ENCODE peak calls at places on chromosomes 2 and 18, in four cellular contexts. B is left lung; X is keratinocyte; L is CD4-positive, CD25-positive, alpha-beta regulatory T cell. O is an unnamed sample. For H3K27me3, the result is how much of the 10 kb centered on the place peaks cover.

GRCh38 chr2:136377423-136378382 is 259.8 kb upstream of the CXCR4 start:
- DNase-seq in B (no peak), X (no peak), L (no peak), O (no peak)

GRCh38 chr2:74292752-74293151 is 50.5 kb downstream of the SLC4A5 start:
- DNase-seq in B (no peak), X (no peak), L (no peak), O (no peak)

GRCh38 chr2:101238930-101239759 is 13.5 kb upstream of the CNOT11 start:
- DNase-seq in B (peak), X (no peak), L (no peak), O (no peak)

GRCh38 chr2:9170458-9171130 is 36.0 kb upstream of the ASAP2 start:
- DNase-seq in B (no peak), X (no peak), L (no peak), O (no peak)

GRCh38 chr2:152098033-152098797 is 629 bp downstream of the CACNB4 start:
- DNase-seq in B (peak), X (no peak), L (no peak), O (no peak)

GRCh38 chr2:172372436-172372835 is 55.0 kb upstream of the ITGA6 start:
- DNase-seq in B (no peak), X (peak), L (no peak), O (no peak)

GRCh38 chr2:203534486-203535077 is 519 bp downstream of the RAPH1 start:
- DNase-seq in B (peak), X (no peak), L (peak), O (peak)

GRCh38 chr18:67359868-67360838 is 156.4 kb downstream of the DSEL start:
- DNase-seq in B (no peak), X (peak), L (peak), O (no peak)

GRCh38 chr2:119541476-119541875 is 2.8 kb upstream of the CFAP221 start:
- DNase-seq in B (no peak), X (no peak), L (no peak), O (no peak)

GRCh38 chr2:29376541-29376940 is 261.3 kb downstream of the CLIP4 start:
- DNase-seq in B (no peak), X (no peak), L (no peak), O (no peak)

GRCh38 chr18:51437280-51438271 is 240.1 kb upstream of the MEX3C start:
- DNase-seq in B (no peak), X (no peak), L (no peak), O (no peak)

GRCh38 chr2:64998658-64999061 is 9.5 kb downstream of the SLC1A4 start:
- DNase-seq in B (no peak), X (no peak), L (no peak), O (no peak)

GRCh38 chr18:63213331-63213900 is 106.2 kb downstream of the BCL2 start:
- DNase-seq in B (no peak), X (no peak), L (peak), O (no peak)

GRCh38 chr18:77737412-77737811 is 487.8 kb downstream of the GALR1 start:
- DNase-seq in B (no peak), X (no peak), L (no peak), O (no peak)

GRCh38 chr2:13818002-13818401 is 814.5 kb upstream of the LRATD1 start:
- DNase-seq in B (no peak), X (no peak), L (no peak), O (no peak)

GRCh38 chr2:158184556-158185343 is 83.1 kb downstream of the UPP2 start:
- DNase-seq in B (no peak), X (no peak), L (no peak), O (no peak)

GRCh38 chr2:118032169-118033013 is 18.5 kb upstream of the CCDC93 start:
- DNase-seq in B (no peak), X (no peak), L (peak), O (peak)

GRCh38 chr2:105865222-105865913 is 120.7 kb downstream of the NCK2 start:
- DNase-seq in B (no peak), X (no peak), L (no peak), O (no peak)

GRCh38 chr2:46315103-46315890 is 18.1 kb downstream of the EPAS1 start:
- DNase-seq in B (peak), X (peak), L (no peak), O (no peak)

DNA sequence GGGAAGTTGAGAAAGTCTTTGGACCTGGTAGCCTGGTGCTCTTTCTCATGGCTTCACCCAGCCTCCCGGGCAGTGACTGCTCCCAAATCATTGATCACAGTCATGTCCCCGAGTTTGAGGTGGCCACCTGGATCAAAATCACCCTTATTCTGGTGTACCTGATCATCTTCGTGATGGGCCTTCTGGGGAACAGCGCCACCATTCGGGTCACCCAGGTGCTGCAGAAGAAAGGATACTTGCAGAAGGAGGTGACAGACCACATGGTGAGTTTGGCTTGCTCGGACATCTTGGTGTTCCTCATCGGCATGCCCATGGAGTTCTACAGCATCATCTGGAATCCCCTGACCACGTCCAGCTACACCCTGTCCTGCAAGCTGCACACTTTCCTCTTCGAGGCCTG is 391 bp downstream of the GPR39 start:
- DNase-seq in B (no peak), X (no peak), L (no peak), O (no peak)
- H3K4me3 ChIP-seq in B (peak), X (peak), L (no peak), O (no peak)

GRCh38 chr18:42187611-42188378 is 232.8 kb downstream of the PIK3C3 start:
- DNase-seq in B (no peak), X (no peak), L (no peak), O (no peak)
- H3K27me3 ChIP-seq in B (under half), X (under half), L (under half), O (under half)

GRCh38 chr2:211113294-211114175 is 557.1 kb downstream of the CPS1 start:
- DNase-seq in B (no peak), X (no peak), L (no peak), O (no peak)
- H3K27ac ChIP-seq in B (no peak), X (no peak), L (no peak), O (no peak)

DNA sequence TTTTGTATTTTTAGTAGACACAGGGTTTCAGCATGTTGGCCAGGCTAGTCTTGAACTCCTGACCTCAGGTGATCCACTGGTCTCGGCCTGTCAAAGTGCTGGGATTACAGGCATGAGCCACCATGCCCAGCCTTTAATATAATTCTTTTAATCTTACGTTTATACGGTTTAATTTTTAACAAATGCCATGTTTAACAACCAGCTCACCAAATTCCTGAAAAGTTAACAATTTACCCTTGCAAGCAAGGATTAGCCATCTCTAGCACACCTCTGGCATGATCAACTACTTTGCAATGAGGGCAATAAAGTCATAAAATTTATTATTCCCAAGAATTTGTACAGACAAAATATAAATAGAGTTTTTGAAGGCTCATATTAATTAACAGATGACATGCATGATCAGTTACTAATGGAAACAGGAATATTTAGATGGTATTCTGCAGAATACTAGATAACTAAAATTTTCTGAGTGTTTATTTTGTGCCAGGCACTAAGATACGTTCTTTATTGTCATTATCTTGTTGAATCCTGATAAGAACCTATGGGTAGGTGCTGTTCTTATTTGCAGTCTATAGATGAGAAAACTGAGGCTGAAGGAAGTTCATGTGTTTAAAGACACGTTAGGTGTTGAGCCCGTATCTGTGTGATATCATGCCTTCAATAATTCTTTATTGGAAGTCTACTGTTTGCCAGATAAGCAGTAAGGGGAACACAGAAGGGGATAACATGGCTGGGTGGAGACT is 190.1 kb downstream of the CDCA7 start:
- DNase-seq in B (no peak), X (no peak), L (no peak), O (no peak)
- H3K4me3 ChIP-seq in B (no peak), X (no peak), L (no peak), O (no peak)

GRCh38 chr18:46333371-46334199 is 229.4 kb downstream of the HAUS1 start:
- DNase-seq in B (no peak), X (no peak), L (no peak), O (no peak)
- H3K27me3 ChIP-seq in B (half or more), X (under half), L (under half), O (under half)

GRCh38 chr2:113237604-113238003 is 41.1 kb downstream of the PAX8 start:
- DNase-seq in B (no peak), X (no peak), L (no peak), O (no peak)
- H3K27ac ChIP-seq in B (no peak), X (no peak), L (no peak), O (no peak)

DNA sequence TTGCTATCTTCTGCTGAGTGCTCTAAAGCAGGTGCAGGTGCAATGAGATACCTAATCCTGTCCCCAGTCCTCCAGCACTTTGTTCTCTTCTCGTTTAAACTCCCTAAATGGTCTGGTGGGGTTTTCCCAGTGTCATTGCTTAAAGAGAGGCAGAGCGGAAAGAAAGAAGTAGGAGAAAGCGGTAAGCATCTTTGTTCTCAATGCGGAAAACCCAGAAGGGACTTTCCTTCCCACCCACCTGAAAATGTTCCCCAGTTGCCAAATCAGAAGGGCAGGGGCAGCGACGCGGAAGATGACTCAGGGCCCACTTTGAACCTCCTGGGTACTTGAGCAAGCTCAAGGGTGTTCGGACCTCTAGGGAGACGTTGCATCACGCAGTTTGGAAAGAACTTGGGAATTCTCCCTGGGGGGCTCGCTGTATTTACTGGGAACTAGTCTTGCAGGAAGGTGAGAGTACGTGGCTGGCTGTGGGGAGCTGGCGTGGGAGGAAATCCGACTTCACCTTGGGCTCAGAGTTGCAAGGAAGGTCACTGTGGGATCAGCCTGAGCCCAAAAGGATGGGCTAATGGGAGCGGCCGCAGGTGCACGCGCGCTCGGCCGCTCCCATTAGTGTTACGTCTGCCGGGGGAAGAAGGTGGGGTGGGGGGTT is 587 bp upstream of the SGPP2 start:
- DNase-seq in B (peak), X (no peak), L (no peak), O (peak)
- H3K4me3 ChIP-seq in B (peak), X (peak), L (peak), O (peak)

DNA sequence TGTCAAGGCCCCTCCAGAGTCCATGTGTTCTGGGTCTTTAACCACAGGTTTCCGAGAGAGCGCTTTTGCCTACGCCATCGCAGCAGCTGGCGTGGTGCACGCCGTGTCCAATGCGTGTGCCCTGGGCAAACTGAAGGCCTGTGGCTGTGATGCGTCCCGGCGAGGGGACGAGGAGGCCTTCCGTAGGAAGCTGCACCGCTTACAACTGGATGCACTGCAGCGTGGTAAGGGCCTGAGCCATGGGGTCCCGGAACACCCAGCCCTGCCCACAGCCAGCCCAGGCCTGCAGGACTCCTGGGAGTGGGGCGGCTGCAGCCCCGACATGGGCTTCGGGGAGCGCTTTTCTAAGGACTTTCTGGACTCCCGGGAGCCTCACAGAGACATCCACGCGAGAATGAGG is 9.3 kb downstream of the WNT10A start:
- DNase-seq in B (no peak), X (no peak), L (no peak), O (no peak)
- H3K27me3 ChIP-seq in B (half or more), X (under half), L (under half), O (under half)

GRCh38 chr18:22325396-22325795 is 92.3 kb downstream of the CTAGE1 start:
- DNase-seq in B (no peak), X (no peak), L (no peak), O (no peak)

GRCh38 chr18:22322251-22322691 is 95.4 kb downstream of the CTAGE1 start:
- DNase-seq in B (no peak), X (no peak), L (no peak), O (no peak)

GRCh38 chr18:22320155-22320554 is 97.6 kb downstream of the CTAGE1 start:
- DNase-seq in B (no peak), X (no peak), L (no peak), O (no peak)

GRCh38 chr18:22320736-22321135 is 97.0 kb downstream of the CTAGE1 start:
- DNase-seq in B (no peak), X (no peak), L (no peak), O (no peak)

GRCh38 chr18:22324191-22325131 is 93.3 kb downstream of the CTAGE1 start:
- DNase-seq in B (peak), X (no peak), L (no peak), O (no peak)
- H3K27ac ChIP-seq in B (peak), X (no peak), L (no peak), O (no peak)

O was measured in CD4-positive, alpha-beta memory T cell.